ENCODE peak calls at places on chromosomes 4 and X, in five cellular contexts. X is psoas muscle, E is fibroblast of mammary gland, R is A549, A is heart left ventricle. U is an unnamed sample.

GRCh38 chr4:144647095-144647959 is 1.4 kb downstream of the HHIP start:
- DNase-seq in R (peak; percentile 5), A (no peak), E (peak; percentile 53), X (no peak), U (peak; percentile 23)

GRCh38 chrX:115017455-115017854 is at the start of gene IL13RA2:
- DNase-seq in X (no peak), E (peak; percentile 34), R (no peak), A (no peak), U (no peak)

GRCh38 chrX:153055827-153056748 is at the start of gene PNMA3:
- DNase-seq in E (no peak), A (no peak), X (no peak), R (no peak), U (no peak)

GRCh38 chr4:177380730-177381287 is 61.4 kb downstream of the AGA start:
- DNase-seq in E (peak; percentile 10), R (peak; percentile 17), A (no peak), X (no peak), U (peak; percentile 19)

GRCh38 chr4:156568041-156568440 is 403.6 kb downstream of the PDGFC start:
- DNase-seq in X (no peak), E (no peak), A (no peak), R (no peak), U (peak; percentile 95)

GRCh38 chr4:154569584-154569983 is 6.8 kb downstream of the FGB start:
- DNase-seq in X (no peak), A (no peak), R (no peak), E (no peak), U (no peak)

GRCh38 chr4:3254302-3255131 is 5.6 kb downstream of the MSANTD1 start:
- DNase-seq in E (no peak), R (no peak), X (peak; percentile 4), A (peak; percentile 2), U (no peak)

GRCh38 chr4:98481167-98481566 is 177.2 kb downstream of the TSPAN5 start:
- DNase-seq in X (no peak), E (no peak), A (no peak), R (no peak), U (no peak)

GRCh38 chr4:148114436-148114835 is 327.8 kb downstream of the NR3C2 start:
- DNase-seq in R (no peak), A (no peak), E (no peak), X (no peak), U (no peak)

GRCh38 chr4:87985097-87985886 is 9.8 kb downstream of the SPP1 start:
- DNase-seq in R (peak; percentile 44), X (no peak), A (peak; percentile 46), E (peak; percentile 39), U (peak; percentile 65)

GRCh38 chrX:41259516-41259915 is 74.4 kb upstream of the DDX3X start:
- DNase-seq in X (no peak), E (peak; percentile 47), R (no peak), A (no peak), U (no peak)

GRCh38 chrX:650801-651200 is 20.2 kb downstream of the SHOX start:
- DNase-seq in R (no peak), A (no peak), E (no peak), X (no peak), U (no peak)

GRCh38 chrX:108087792-108088191 is 3.5 kb downstream of the PSMD10 start:
- DNase-seq in X (no peak), E (no peak), R (no peak), A (no peak), U (no peak)

GRCh38 chr4:105619193-105619931 is 66.9 kb downstream of the ARHGEF38 start:
- DNase-seq in A (peak; percentile 51), X (peak; percentile 45), E (no peak), R (no peak), U (no peak)

GRCh38 chr4:145956288-145956890 is 17.8 kb upstream of the ZNF827 start:
- DNase-seq in R (no peak), A (peak; percentile 11), X (no peak), E (peak; percentile 56), U (peak; percentile 44)

GRCh38 chr4:947491-947971 is 15.3 kb downstream of the TMEM175 start:
- DNase-seq in A (no peak), X (no peak), E (no peak), R (no peak), U (no peak)

GRCh38 chr4:24912252-24913098 is at the start of gene CCDC149:
- DNase-seq in X (peak; percentile 68), R (peak; percentile 64), E (peak; percentile 41), A (peak; percentile 74), U (peak; percentile 60)

GRCh38 chrX:106874075-106874474 is 29.1 kb downstream of the RIPPLY1 start:
- DNase-seq in X (no peak), E (peak; percentile 51), A (no peak), R (peak; percentile 10), U (peak; percentile 24)

GRCh38 chr4:7244343-7244680 is 52.0 kb downstream of the SORCS2 start:
- DNase-seq in R (no peak), X (no peak), A (no peak), E (no peak), U (no peak)

DNA sequence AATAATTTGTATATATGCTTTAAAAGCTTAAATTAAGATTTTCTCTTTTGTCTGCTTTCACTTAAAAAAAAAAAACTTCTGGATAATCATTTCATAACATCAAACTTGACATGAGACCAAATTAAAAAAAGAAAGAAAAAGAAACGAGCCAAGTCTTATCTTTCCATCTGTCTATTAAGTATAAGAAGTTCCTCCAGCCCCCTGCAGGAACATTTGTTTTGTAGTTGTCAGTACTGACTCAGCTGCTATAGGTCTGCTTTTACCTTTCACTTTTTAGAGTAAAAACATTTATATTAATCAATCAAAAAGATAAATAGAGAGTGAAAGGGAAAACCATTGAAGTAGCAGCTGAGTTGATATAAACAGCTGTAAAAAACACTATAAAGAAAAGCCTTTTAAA is 46.2 kb downstream of the CCDC158 start:
- DNase-seq in R (no peak), E (no peak), X (no peak), A (no peak), U (no peak)
- TF ChIP-seq CTCF in R (no peak), E (no peak), X (no peak), A (no peak), U (no peak)

GRCh38 chr4:78778530-78778929 is 2.4 kb downstream of the BMP2K start:
- DNase-seq in E (no peak), X (no peak), R (no peak), A (no peak), U (no peak)

GRCh38 chr4:78781086-78781630 is 5.0 kb downstream of the BMP2K start:
- DNase-seq in E (peak; percentile 23), A (no peak), R (no peak), X (no peak), U (no peak)

GRCh38 chr4:78777556-78777900 is 1.4 kb downstream of the BMP2K start:
- DNase-seq in E (no peak), X (no peak), R (no peak), A (no peak), U (no peak)

GRCh38 chr4:78780093-78780492 is 3.9 kb downstream of the BMP2K start:
- DNase-seq in A (no peak), X (no peak), R (no peak), E (no peak), U (no peak)

GRCh38 chr4:78779280-78779679 is 3.1 kb downstream of the BMP2K start:
- DNase-seq in A (no peak), E (peak; percentile 42), R (no peak), X (no peak), U (peak; percentile 51)
- H3K4me3 ChIP-seq in A (no peak overlapping the region), E (no peak overlapping the region), R (no peak overlapping the region), X (peak overlapping the region; percentile 90), U (no peak overlapping the region)

DNA sequence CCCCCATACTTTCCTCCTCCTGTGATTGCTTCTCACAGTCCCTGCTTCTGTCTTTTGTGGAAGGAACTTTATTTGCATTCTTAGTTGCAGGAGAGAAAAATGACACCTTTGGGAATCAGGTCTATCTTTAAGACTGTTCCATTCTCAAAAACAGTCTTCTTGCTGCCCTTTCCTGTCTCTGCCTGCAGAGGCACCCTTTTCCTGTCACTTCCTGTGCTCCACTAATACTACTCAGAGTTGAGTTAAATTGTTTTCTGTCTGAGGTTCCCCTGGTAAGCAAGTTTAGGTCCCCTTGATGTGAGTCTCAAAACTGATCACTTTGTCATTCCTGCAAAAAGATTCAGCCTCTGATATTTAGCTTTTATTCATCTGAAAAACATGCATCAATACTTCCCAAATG is 208.8 kb upstream of the CLNK start:
- DNase-seq in E (no peak), X (no peak), R (no peak), A (no peak), U (peak; percentile 22)
- TF ChIP-seq CTCF in E (peak; percentile 30), X (no peak), R (no peak), A (peak; percentile 28), U (peak; percentile 76)

GRCh38 chr4:70839537-70840093 is at the start of gene GRSF1:
- DNase-seq in A (peak; percentile 95), R (peak; percentile 66), E (peak; percentile 91), X (peak; percentile 95), U (peak; percentile 96)

GRCh38 chr4:70833701-70834100 is 6.0 kb downstream of the GRSF1 start:
- DNase-seq in R (no peak), E (no peak), X (no peak), A (no peak), U (no peak)

GRCh38 chr4:70838972-70839536 is 636 bp downstream of the GRSF1 start:
- DNase-seq in E (peak; percentile 41), X (peak; percentile 70), A (peak; percentile 73), R (peak; percentile 27), U (peak; percentile 69)

GRCh38 chr4:70838400-70838971 is 1.2 kb downstream of the GRSF1 start:
- DNase-seq in R (peak; percentile 1), X (no peak), E (peak; percentile 25), A (no peak), U (peak; percentile 8)

GRCh38 chr4:70836081-70836480 is 3.6 kb downstream of the GRSF1 start:
- DNase-seq in R (no peak), X (no peak), E (no peak), A (no peak), U (no peak)
- H3K4me3 ChIP-seq in R (no peak overlapping the region), X (no peak overlapping the region), E (no peak overlapping the region), A (no peak overlapping the region), U (no peak overlapping the region)